ENCODE peak calls at places on chromosome 21, in eight cellular contexts. One of them, this sample, is unnamed.

GRCh38 chr21:43644609-43645008 is 14.7 kb downstream of the HSF2BP start:
- DNase-seq in substantia nigra: no peak
- DNase-seq in T-helper 2 cell: no peak
- DNase-seq in NCI-H1105: no peak
- DNase-seq in cardiac muscle cell: peak
- DNase-seq in ascending aorta: no peak
- DNase-seq in activated T-helper 1 cell treated with anti-CD3 and anti-CD28 coated beads, Interleukin-12 subunit alpha, Interleukin-12 subunit beta, Interleukin-2, Interleukin-4 antibody, amounts not matched to agents 30 ng/mL and 10 ng/mL and 1 ng/mL, durations not matched to agents 14 hours and 24 hours and 36 hours: no peak
- DNase-seq in stimulated activated CD4-positive, alpha-beta T cell treated with anti-CD3 and anti-CD28 coated beads, Interleukin-2, amount 100 ng/mL, for 48 hours: no peak
- DNase-seq in this sample: no peak

GRCh38 chr21:31514598-31514997 is 144.9 kb upstream of the SOD1 start:
- DNase-seq in ascending aorta: no peak
- DNase-seq in NCI-H1105: no peak
- DNase-seq in cardiac muscle cell: peak
- DNase-seq in T-helper 2 cell: no peak
- DNase-seq in activated T-helper 1 cell treated with anti-CD3 and anti-CD28 coated beads, Interleukin-12 subunit alpha, Interleukin-12 subunit beta, Interleukin-2, Interleukin-4 antibody, amounts not matched to agents 30 ng/mL and 10 ng/mL and 1 ng/mL, durations not matched to agents 14 hours and 24 hours and 36 hours: no peak
- DNase-seq in stimulated activated CD4-positive, alpha-beta T cell treated with anti-CD3 and anti-CD28 coated beads, Interleukin-2, amount 100 ng/mL, for 48 hours: no peak
- DNase-seq in substantia nigra: peak
- DNase-seq in this sample: peak

GRCh38 chr21:44712203-44713028 is 1.0 kb upstream of the TSPEAR start:
- DNase-seq in activated T-helper 1 cell treated with anti-CD3 and anti-CD28 coated beads, Interleukin-12 subunit alpha, Interleukin-12 subunit beta, Interleukin-2, Interleukin-4 antibody, amounts not matched to agents 30 ng/mL and 10 ng/mL and 1 ng/mL, durations not matched to agents 14 hours and 24 hours and 36 hours: no peak
- DNase-seq in T-helper 2 cell: no peak
- DNase-seq in substantia nigra: no peak
- DNase-seq in ascending aorta: no peak
- DNase-seq in NCI-H1105: no peak
- DNase-seq in stimulated activated CD4-positive, alpha-beta T cell treated with anti-CD3 and anti-CD28 coated beads, Interleukin-2, amount 100 ng/mL, for 48 hours: no peak
- DNase-seq in cardiac muscle cell: no peak
- DNase-seq in this sample: no peak

GRCh38 chr21:26246073-26246472 is 75.5 kb upstream of the APP start:
- DNase-seq in cardiac muscle cell: no peak
- DNase-seq in T-helper 2 cell: no peak
- DNase-seq in ascending aorta: no peak
- DNase-seq in activated T-helper 1 cell treated with anti-CD3 and anti-CD28 coated beads, Interleukin-12 subunit alpha, Interleukin-12 subunit beta, Interleukin-2, Interleukin-4 antibody, amounts not matched to agents 30 ng/mL and 10 ng/mL and 1 ng/mL, durations not matched to agents 14 hours and 24 hours and 36 hours: no peak
- DNase-seq in stimulated activated CD4-positive, alpha-beta T cell treated with anti-CD3 and anti-CD28 coated beads, Interleukin-2, amount 100 ng/mL, for 48 hours: no peak
- DNase-seq in NCI-H1105: no peak
- DNase-seq in substantia nigra: no peak
- DNase-seq in this sample: no peak

GRCh38 chr21:36288651-36289243 is 31.2 kb upstream of the MORC3 start:
- DNase-seq in substantia nigra: no peak
- DNase-seq in ascending aorta: no peak
- DNase-seq in NCI-H1105: no peak
- DNase-seq in cardiac muscle cell: no peak
- DNase-seq in T-helper 2 cell: peak
- DNase-seq in stimulated activated CD4-positive, alpha-beta T cell treated with anti-CD3 and anti-CD28 coated beads, Interleukin-2, amount 100 ng/mL, for 48 hours: no peak
- DNase-seq in activated T-helper 1 cell treated with anti-CD3 and anti-CD28 coated beads, Interleukin-12 subunit alpha, Interleukin-12 subunit beta, Interleukin-2, Interleukin-4 antibody, amounts not matched to agents 30 ng/mL and 10 ng/mL and 1 ng/mL, durations not matched to agents 14 hours and 24 hours and 36 hours: no peak
- DNase-seq in this sample: no peak

GRCh38 chr21:45846373-45847160 is 135.0 kb upstream of the COL6A1 start:
- DNase-seq in ascending aorta: no peak
- DNase-seq in activated T-helper 1 cell treated with anti-CD3 and anti-CD28 coated beads, Interleukin-12 subunit alpha, Interleukin-12 subunit beta, Interleukin-2, Interleukin-4 antibody, amounts not matched to agents 30 ng/mL and 10 ng/mL and 1 ng/mL, durations not matched to agents 14 hours and 24 hours and 36 hours: no peak
- DNase-seq in stimulated activated CD4-positive, alpha-beta T cell treated with anti-CD3 and anti-CD28 coated beads, Interleukin-2, amount 100 ng/mL, for 48 hours: no peak
- DNase-seq in substantia nigra: no peak
- DNase-seq in NCI-H1105: no peak
- DNase-seq in cardiac muscle cell: peak
- DNase-seq in T-helper 2 cell: no peak
- DNase-seq in this sample: peak

GRCh38 chr21:41612674-41613250 is 104.8 kb upstream of the TMPRSS2 start:
- DNase-seq in ascending aorta: peak
- DNase-seq in activated T-helper 1 cell treated with anti-CD3 and anti-CD28 coated beads, Interleukin-12 subunit alpha, Interleukin-12 subunit beta, Interleukin-2, Interleukin-4 antibody, amounts not matched to agents 30 ng/mL and 10 ng/mL and 1 ng/mL, durations not matched to agents 14 hours and 24 hours and 36 hours: no peak
- DNase-seq in cardiac muscle cell: peak
- DNase-seq in T-helper 2 cell: no peak
- DNase-seq in stimulated activated CD4-positive, alpha-beta T cell treated with anti-CD3 and anti-CD28 coated beads, Interleukin-2, amount 100 ng/mL, for 48 hours: peak
- DNase-seq in substantia nigra: peak
- DNase-seq in NCI-H1105: peak
- DNase-seq in this sample: peak

GRCh38 chr21:21764281-21764680 is 766.1 kb downstream of the NCAM2 start:
- DNase-seq in stimulated activated CD4-positive, alpha-beta T cell treated with anti-CD3 and anti-CD28 coated beads, Interleukin-2, amount 100 ng/mL, for 48 hours: no peak
- DNase-seq in ascending aorta: no peak
- DNase-seq in T-helper 2 cell: no peak
- DNase-seq in activated T-helper 1 cell treated with anti-CD3 and anti-CD28 coated beads, Interleukin-12 subunit alpha, Interleukin-12 subunit beta, Interleukin-2, Interleukin-4 antibody, amounts not matched to agents 30 ng/mL and 10 ng/mL and 1 ng/mL, durations not matched to agents 14 hours and 24 hours and 36 hours: no peak
- DNase-seq in substantia nigra: no peak
- DNase-seq in cardiac muscle cell: no peak
- DNase-seq in NCI-H1105: no peak
- DNase-seq in this sample: no peak

GRCh38 chr21:15421521-15421920 is 308.3 kb upstream of the USP25 start:
- DNase-seq in ascending aorta: no peak
- DNase-seq in activated T-helper 1 cell treated with anti-CD3 and anti-CD28 coated beads, Interleukin-12 subunit alpha, Interleukin-12 subunit beta, Interleukin-2, Interleukin-4 antibody, amounts not matched to agents 30 ng/mL and 10 ng/mL and 1 ng/mL, durations not matched to agents 14 hours and 24 hours and 36 hours: no peak
- DNase-seq in T-helper 2 cell: no peak
- DNase-seq in cardiac muscle cell: no peak
- DNase-seq in stimulated activated CD4-positive, alpha-beta T cell treated with anti-CD3 and anti-CD28 coated beads, Interleukin-2, amount 100 ng/mL, for 48 hours: no peak
- DNase-seq in substantia nigra: no peak
- DNase-seq in NCI-H1105: no peak
- DNase-seq in this sample: no peak